ENCODE peak calls at places on chromosomes 13 and 19, in nine cellular contexts. M, J, Y, C, V, D, O, I and T are unnamed samples.

GRCh38 chr13:74575729-74576125 is 441.5 kb upstream of the KLF12 start:
- DNase-seq in M (no peak), J (peak), Y (peak), C (peak), V (peak), D (no peak), O (peak), I (peak), T (peak)

GRCh38 chr19:12794196-12794921 is 3.1 kb downstream of the JUNB start:
- DNase-seq in M (no peak), J (peak), Y (peak), C (peak), V (no peak), D (no peak), O (peak), I (no peak), T (peak)

GRCh38 chr13:21434588-21434987 is 24.5 kb downstream of the ZDHHC20 start:
- DNase-seq in M (no peak), J (peak), Y (no peak), C (no peak), V (no peak), D (no peak), O (no peak), I (no peak), T (no peak)

GRCh38 chr19:53894736-53895135 is 12.7 kb downstream of the PRKCG start:
- DNase-seq in M (no peak), J (no peak), Y (no peak), C (no peak), V (no peak), D (no peak), O (no peak), I (no peak), T (no peak)

GRCh38 chr19:40358773-40359172 is 10.3 kb downstream of the PLD3 start:
- DNase-seq in M (no peak), J (no peak), Y (peak), C (peak), V (no peak), D (no peak), O (no peak), I (no peak), T (no peak)

GRCh38 chr19:45142728-45143115 is 18.1 kb downstream of the NKPD1 start:
- DNase-seq in M (no peak), J (peak), Y (no peak), C (no peak), V (no peak), D (no peak), O (no peak), I (no peak), T (no peak)

GRCh38 chr13:30466841-30467252 is 1.1 kb upstream of the HMGB1 start:
- DNase-seq in M (no peak), J (peak), Y (no peak), C (peak), V (no peak), D (no peak), O (no peak), I (no peak), T (no peak)

GRCh38 chr13:48235100-48235813 is 2.3 kb downstream of the ITM2B start:
- DNase-seq in M (peak), J (no peak), Y (peak), C (peak), V (peak), D (peak), O (peak), I (no peak), T (peak)

GRCh38 chr19:35117791-35118190 is 2.2 kb downstream of the FXYD3 start:
- DNase-seq in M (no peak), J (no peak), Y (peak), C (no peak), V (no peak), D (no peak), O (no peak), I (peak), T (no peak)
- H3K4me3 ChIP-seq in M (peak), J (no peak), Y (peak), C (no peak), V (no peak), D (peak), O (no peak), I (no peak), T (no peak)

GRCh38 chr19:3663838-3664237 is 36.4 kb downstream of the PIP5K1C start:
- DNase-seq in M (no peak), J (no peak), Y (no peak), C (no peak), V (no peak), D (no peak), O (no peak), I (no peak), T (no peak)
- TF ChIP-seq CTCF in M (no peak), J (no peak), Y (no peak), C (no peak), V (no peak), D (no peak), O (no peak), I (no peak), T (no peak)

DNA sequence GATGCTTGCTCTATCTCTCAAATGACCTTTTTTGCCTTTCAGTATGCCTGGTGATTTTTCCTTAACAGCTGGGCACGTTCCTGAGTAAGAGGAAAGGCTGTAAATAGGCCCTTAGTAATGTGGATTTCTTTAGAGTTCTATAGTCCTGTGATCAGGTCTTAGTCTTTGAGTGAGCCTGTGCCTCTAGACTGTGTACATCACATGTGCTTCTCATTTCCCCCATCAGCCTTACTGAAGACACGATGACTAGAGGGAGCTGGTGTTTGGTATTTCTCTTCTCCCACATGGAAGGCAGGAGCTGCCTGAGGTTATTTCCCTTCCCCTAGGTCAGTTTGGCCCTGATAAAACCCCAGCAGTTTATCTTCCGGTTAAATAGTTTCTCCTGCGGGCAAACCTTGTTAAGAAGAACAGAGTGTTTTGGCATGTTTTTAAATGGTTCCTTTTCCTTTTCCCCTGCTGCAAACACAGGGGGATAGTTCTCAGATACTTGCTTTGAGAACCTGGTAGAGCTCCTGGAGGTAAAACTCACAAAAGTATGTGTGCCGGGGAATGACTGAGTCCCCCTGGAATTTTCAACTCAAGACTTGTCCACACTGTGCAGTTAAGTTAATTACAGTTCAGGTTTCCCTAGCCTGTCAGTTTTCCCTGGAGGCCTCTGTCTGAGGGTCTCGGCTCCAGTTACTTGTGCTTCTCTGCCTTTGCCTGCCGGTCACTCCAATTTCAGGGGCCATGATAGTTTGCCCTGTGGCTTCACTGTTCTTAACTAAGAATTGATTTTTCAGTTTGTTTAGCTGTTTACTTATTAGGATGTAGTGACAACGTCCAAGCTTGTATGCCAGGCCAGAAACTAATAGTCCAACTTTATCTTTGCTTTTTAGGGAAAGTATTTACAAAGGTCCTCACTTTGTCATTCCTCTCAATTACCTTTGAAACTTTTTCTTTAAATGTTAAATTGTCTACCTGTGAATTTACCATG is 94.4 kb downstream of the URI1 start:
- DNase-seq in M (no peak), J (peak), Y (no peak), C (no peak), V (no peak), D (no peak), O (no peak), I (no peak), T (peak)
- H3K4me3 ChIP-seq in M (no peak), J (no peak), Y (no peak), C (no peak), V (no peak), D (no peak), O (no peak), I (no peak), T (no peak)

GRCh38 chr19:35959040-35959967 is 23.1 kb downstream of the LRFN3 start:
- DNase-seq in M (no peak), J (no peak), Y (peak), C (no peak), V (no peak), D (no peak), O (no peak), I (no peak), T (no peak)
- TF ChIP-seq CTCF in M (no peak), J (no peak), Y (peak), C (no peak), V (peak), D (no peak), O (peak), I (no peak), T (no peak)

DNA sequence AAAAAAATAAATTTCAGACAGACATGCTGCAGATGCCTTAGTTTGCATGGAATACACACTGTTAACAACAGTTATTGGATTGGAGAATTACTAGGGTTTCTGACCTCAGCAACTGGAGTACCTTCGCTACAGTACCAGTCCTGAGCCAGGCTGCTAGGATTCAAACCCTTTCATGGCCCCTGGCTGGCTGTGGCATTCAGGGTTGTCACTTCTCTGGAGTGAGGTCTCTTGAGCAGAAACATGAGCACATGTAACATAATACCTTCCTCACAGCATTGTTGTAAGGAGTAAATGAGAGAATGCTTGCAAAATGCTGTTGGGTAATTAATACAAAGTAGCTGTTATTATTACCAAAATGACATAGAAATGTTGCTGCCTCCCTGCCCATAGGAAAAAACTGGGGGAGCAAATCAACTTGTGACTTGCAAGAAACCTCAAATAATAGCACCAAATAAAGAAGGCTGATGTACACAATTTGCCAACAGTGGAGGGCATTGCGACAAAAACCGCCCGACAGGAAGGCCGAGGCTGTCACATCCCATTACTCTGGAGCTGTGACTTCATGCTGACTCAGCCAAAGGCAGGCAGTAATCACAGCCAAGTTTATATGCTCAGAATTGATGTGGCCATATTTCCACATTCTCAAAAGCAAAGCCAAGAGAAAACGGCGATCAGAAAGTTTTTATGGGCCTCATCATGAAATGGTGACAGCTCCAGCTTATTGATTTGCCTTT is 100.4 kb downstream of the RFC3 start:
- DNase-seq in M (no peak), J (peak), Y (peak), C (peak), V (no peak), D (no peak), O (peak), I (no peak), T (peak)
- H3K4me3 ChIP-seq in M (no peak), J (no peak), Y (no peak), C (no peak), V (no peak), D (no peak), O (no peak), I (no peak), T (no peak)